ENCODE peak calls at places on chromosome 6, in ten cellular contexts. One of them, this sample, is unnamed.

GRCh38 chr6:85192186-85192585 is 257.7 kb upstream of the NT5E start:
- DNase-seq in RWPE2: no peak
- DNase-seq in hepatocyte: no peak
- DNase-seq in fibroblast of the aortic adventitia: peak
- DNase-seq in choroid plexus epithelial cell: peak
- DNase-seq in transverse colon: no peak
- DNase-seq in keratinocyte: no peak
- DNase-seq in heart left ventricle: no peak
- DNase-seq in thoracic aorta: no peak
- DNase-seq in left ventricle myocardium inferior: no peak
- DNase-seq in this sample: no peak

GRCh38 chr6:41732601-41733348 is 2.6 kb downstream of the TFEB start:
- DNase-seq in fibroblast of the aortic adventitia: no peak
- DNase-seq in choroid plexus epithelial cell: peak
- DNase-seq in RWPE2: no peak
- DNase-seq in thoracic aorta: no peak
- DNase-seq in transverse colon: peak
- DNase-seq in hepatocyte: peak
- DNase-seq in heart left ventricle: peak
- DNase-seq in keratinocyte: no peak
- DNase-seq in left ventricle myocardium inferior: no peak
- DNase-seq in this sample: no peak

GRCh38 chr6:7051780-7052440 is 55.9 kb upstream of the RREB1 start:
- DNase-seq in RWPE2: no peak
- DNase-seq in fibroblast of the aortic adventitia: no peak
- DNase-seq in heart left ventricle: peak
- DNase-seq in keratinocyte: no peak
- DNase-seq in hepatocyte: peak
- DNase-seq in left ventricle myocardium inferior: peak
- DNase-seq in transverse colon: peak
- DNase-seq in choroid plexus epithelial cell: peak
- DNase-seq in thoracic aorta: no peak
- DNase-seq in this sample: peak

GRCh38 chr6:134822920-134823430 is 126.9 kb downstream of the ALDH8A1 start:
- DNase-seq in left ventricle myocardium inferior: peak
- DNase-seq in RWPE2: no peak
- DNase-seq in transverse colon: peak
- DNase-seq in keratinocyte: no peak
- DNase-seq in hepatocyte: peak
- DNase-seq in fibroblast of the aortic adventitia: peak
- DNase-seq in thoracic aorta: no peak
- DNase-seq in choroid plexus epithelial cell: peak
- DNase-seq in heart left ventricle: no peak
- DNase-seq in this sample: peak

GRCh38 chr6:125066964-125067363 is 86.6 kb upstream of the TPD52L1 start:
- DNase-seq in choroid plexus epithelial cell: peak
- DNase-seq in RWPE2: no peak
- DNase-seq in transverse colon: no peak
- DNase-seq in keratinocyte: no peak
- DNase-seq in hepatocyte: no peak
- DNase-seq in fibroblast of the aortic adventitia: no peak
- DNase-seq in left ventricle myocardium inferior: no peak
- DNase-seq in heart left ventricle: no peak
- DNase-seq in thoracic aorta: no peak
- DNase-seq in this sample: no peak

GRCh38 chr6:157658301-157658700 is 164.7 kb upstream of the SNX9 start:
- DNase-seq in transverse colon: no peak
- DNase-seq in hepatocyte: no peak
- DNase-seq in choroid plexus epithelial cell: no peak
- DNase-seq in fibroblast of the aortic adventitia: no peak
- DNase-seq in left ventricle myocardium inferior: no peak
- DNase-seq in keratinocyte: no peak
- DNase-seq in heart left ventricle: no peak
- DNase-seq in thoracic aorta: no peak
- DNase-seq in RWPE2: no peak
- DNase-seq in this sample: no peak

GRCh38 chr6:71481801-71482200 is 193.2 kb downstream of the OGFRL1 start:
- DNase-seq in heart left ventricle: no peak
- DNase-seq in hepatocyte: no peak
- DNase-seq in keratinocyte: no peak
- DNase-seq in fibroblast of the aortic adventitia: no peak
- DNase-seq in RWPE2: no peak
- DNase-seq in thoracic aorta: no peak
- DNase-seq in left ventricle myocardium inferior: no peak
- DNase-seq in transverse colon: no peak
- DNase-seq in choroid plexus epithelial cell: peak
- DNase-seq in this sample: no peak

GRCh38 chr6:129936329-129937165 is 75.4 kb upstream of the TMEM244 start:
- DNase-seq in transverse colon: peak
- DNase-seq in left ventricle myocardium inferior: no peak
- DNase-seq in keratinocyte: peak
- DNase-seq in RWPE2: no peak
- DNase-seq in thoracic aorta: no peak
- DNase-seq in choroid plexus epithelial cell: peak
- DNase-seq in heart left ventricle: no peak
- DNase-seq in fibroblast of the aortic adventitia: peak
- DNase-seq in hepatocyte: peak
- DNase-seq in this sample: peak

GRCh38 chr6:72322778-72323177 is 299.1 kb upstream of the KCNQ5 start:
- DNase-seq in left ventricle myocardium inferior: no peak
- DNase-seq in hepatocyte: no peak
- DNase-seq in keratinocyte: no peak
- DNase-seq in transverse colon: no peak
- DNase-seq in choroid plexus epithelial cell: peak
- DNase-seq in RWPE2: no peak
- DNase-seq in heart left ventricle: no peak
- DNase-seq in fibroblast of the aortic adventitia: peak
- DNase-seq in thoracic aorta: no peak
- DNase-seq in this sample: no peak

GRCh38 chr6:102798631-102799030 is 1405.1 kb downstream of the GRIK2 start:
- DNase-seq in fibroblast of the aortic adventitia: no peak
- DNase-seq in transverse colon: no peak
- DNase-seq in left ventricle myocardium inferior: no peak
- DNase-seq in thoracic aorta: no peak
- DNase-seq in heart left ventricle: no peak
- DNase-seq in keratinocyte: no peak
- DNase-seq in hepatocyte: peak
- DNase-seq in RWPE2: no peak
- DNase-seq in choroid plexus epithelial cell: peak
- DNase-seq in this sample: no peak

GRCh38 chr6:28658475-28659249 is 133.0 kb downstream of the GPX5 start:
- DNase-seq in choroid plexus epithelial cell: no peak
- DNase-seq in fibroblast of the aortic adventitia: peak
- DNase-seq in keratinocyte: no peak
- DNase-seq in hepatocyte: no peak
- DNase-seq in left ventricle myocardium inferior: no peak
- DNase-seq in thoracic aorta: no peak
- DNase-seq in transverse colon: no peak
- DNase-seq in heart left ventricle: no peak
- DNase-seq in RWPE2: no peak
- DNase-seq in this sample: no peak

GRCh38 chr6:159988983-159989454 is 20.1 kb downstream of the IGF2R start:
- DNase-seq in RWPE2: no peak
- DNase-seq in heart left ventricle: no peak
- DNase-seq in thoracic aorta: no peak
- DNase-seq in keratinocyte: peak
- DNase-seq in left ventricle myocardium inferior: no peak
- DNase-seq in transverse colon: no peak
- DNase-seq in hepatocyte: no peak
- DNase-seq in choroid plexus epithelial cell: peak
- DNase-seq in fibroblast of the aortic adventitia: peak
- DNase-seq in this sample: no peak

GRCh38 chr6:151652338-151652737 is 155.1 kb upstream of the ESR1 start:
- DNase-seq in left ventricle myocardium inferior: no peak
- DNase-seq in fibroblast of the aortic adventitia: no peak
- DNase-seq in choroid plexus epithelial cell: no peak
- DNase-seq in heart left ventricle: no peak
- DNase-seq in RWPE2: peak
- DNase-seq in keratinocyte: no peak
- DNase-seq in transverse colon: no peak
- DNase-seq in hepatocyte: no peak
- DNase-seq in thoracic aorta: no peak
- DNase-seq in this sample: no peak

GRCh38 chr6:30687659-30688431 is 1.4 kb upstream of the PPP1R18 start:
- DNase-seq in thoracic aorta: no peak
- DNase-seq in transverse colon: no peak
- DNase-seq in choroid plexus epithelial cell: peak
- DNase-seq in fibroblast of the aortic adventitia: peak
- DNase-seq in left ventricle myocardium inferior: peak
- DNase-seq in keratinocyte: no peak
- DNase-seq in heart left ventricle: peak
- DNase-seq in hepatocyte: peak
- DNase-seq in RWPE2: no peak
- DNase-seq in this sample: no peak
- TF ChIP-seq CTCF in thoracic aorta: peak
- TF ChIP-seq CTCF in transverse colon: no peak
- TF ChIP-seq CTCF in choroid plexus epithelial cell: peak
- TF ChIP-seq CTCF in fibroblast of the aortic adventitia: peak
- TF ChIP-seq CTCF in left ventricle myocardium inferior: peak
- TF ChIP-seq CTCF in keratinocyte: no peak
- TF ChIP-seq CTCF in heart left ventricle: no peak
- TF ChIP-seq CTCF in hepatocyte: peak
- TF ChIP-seq CTCF in RWPE2: peak
- TF ChIP-seq CTCF in this sample: no peak

GRCh38 chr6:33958208-33958862 is 154.5 kb upstream of the MLN start:
- DNase-seq in thoracic aorta: no peak
- DNase-seq in hepatocyte: peak
- DNase-seq in transverse colon: no peak
- DNase-seq in keratinocyte: no peak
- DNase-seq in choroid plexus epithelial cell: peak
- DNase-seq in RWPE2: no peak
- DNase-seq in fibroblast of the aortic adventitia: no peak
- DNase-seq in heart left ventricle: peak
- DNase-seq in left ventricle myocardium inferior: no peak
- DNase-seq in this sample: no peak
- TF ChIP-seq CTCF in thoracic aorta: no peak
- TF ChIP-seq CTCF in hepatocyte: peak
- TF ChIP-seq CTCF in transverse colon: no peak
- TF ChIP-seq CTCF in keratinocyte: peak
- TF ChIP-seq CTCF in choroid plexus epithelial cell: peak
- TF ChIP-seq CTCF in RWPE2: peak
- TF ChIP-seq CTCF in fibroblast of the aortic adventitia: peak
- TF ChIP-seq CTCF in heart left ventricle: no peak
- TF ChIP-seq CTCF in left ventricle myocardium inferior: no peak
- TF ChIP-seq CTCF in this sample: no peak

GRCh38 chr6:35203680-35204079 is 10.1 kb upstream of the SCUBE3 start:
- DNase-seq in RWPE2: no peak
- DNase-seq in choroid plexus epithelial cell: no peak
- DNase-seq in thoracic aorta: no peak
- DNase-seq in heart left ventricle: no peak
- DNase-seq in keratinocyte: no peak
- DNase-seq in left ventricle myocardium inferior: no peak
- DNase-seq in hepatocyte: no peak
- DNase-seq in fibroblast of the aortic adventitia: no peak
- DNase-seq in transverse colon: no peak
- DNase-seq in this sample: no peak

GRCh38 chr6:35199866-35200265 is 13.9 kb upstream of the SCUBE3 start:
- DNase-seq in hepatocyte: no peak
- DNase-seq in RWPE2: no peak
- DNase-seq in fibroblast of the aortic adventitia: no peak
- DNase-seq in thoracic aorta: no peak
- DNase-seq in keratinocyte: no peak
- DNase-seq in left ventricle myocardium inferior: no peak
- DNase-seq in heart left ventricle: no peak
- DNase-seq in choroid plexus epithelial cell: no peak
- DNase-seq in transverse colon: no peak
- DNase-seq in this sample: no peak

GRCh38 chr6:35203152-35203670 is 10.5 kb upstream of the SCUBE3 start:
- DNase-seq in fibroblast of the aortic adventitia: no peak
- DNase-seq in left ventricle myocardium inferior: no peak
- DNase-seq in thoracic aorta: no peak
- DNase-seq in hepatocyte: no peak
- DNase-seq in heart left ventricle: no peak
- DNase-seq in transverse colon: no peak
- DNase-seq in RWPE2: no peak
- DNase-seq in choroid plexus epithelial cell: no peak
- DNase-seq in keratinocyte: no peak
- DNase-seq in this sample: no peak

GRCh38 chr6:35206346-35206745 is 7.4 kb upstream of the SCUBE3 start:
- DNase-seq in keratinocyte: no peak
- DNase-seq in left ventricle myocardium inferior: no peak
- DNase-seq in thoracic aorta: no peak
- DNase-seq in choroid plexus epithelial cell: no peak
- DNase-seq in fibroblast of the aortic adventitia: peak
- DNase-seq in RWPE2: no peak
- DNase-seq in hepatocyte: no peak
- DNase-seq in heart left ventricle: no peak
- DNase-seq in transverse colon: no peak
- DNase-seq in this sample: no peak

DNA sequence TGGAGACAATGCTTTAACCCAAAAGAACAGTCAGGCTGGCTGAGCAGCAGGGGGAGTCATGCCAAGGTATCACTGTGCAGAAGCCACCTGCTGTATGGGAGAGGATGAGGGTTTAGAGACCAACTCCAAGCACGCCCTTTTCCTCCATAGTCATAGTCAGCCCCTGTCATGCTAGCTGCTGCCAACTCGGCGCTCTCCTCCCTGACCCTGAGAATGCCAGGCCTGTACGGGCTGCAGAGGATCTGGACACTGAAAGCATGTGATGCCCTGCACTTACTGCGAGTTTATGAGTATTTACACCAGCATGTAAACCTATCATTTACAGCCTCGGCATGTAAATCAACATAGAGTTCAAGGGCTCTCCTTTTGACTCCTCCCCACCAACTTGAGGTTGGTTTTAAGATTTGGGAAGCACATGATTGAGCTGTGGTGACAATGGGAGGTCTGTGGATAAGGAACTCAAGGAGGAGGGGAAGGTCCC is 11.7 kb upstream of the SCUBE3 start:
- DNase-seq in thoracic aorta: no peak
- DNase-seq in heart left ventricle: no peak
- DNase-seq in hepatocyte: no peak
- DNase-seq in choroid plexus epithelial cell: no peak
- DNase-seq in RWPE2: no peak
- DNase-seq in transverse colon: no peak
- DNase-seq in fibroblast of the aortic adventitia: no peak
- DNase-seq in left ventricle myocardium inferior: peak
- DNase-seq in keratinocyte: no peak
- DNase-seq in this sample: no peak
- TF ChIP-seq CTCF in thoracic aorta: no peak
- TF ChIP-seq CTCF in heart left ventricle: no peak
- TF ChIP-seq CTCF in hepatocyte: peak
- TF ChIP-seq CTCF in choroid plexus epithelial cell: no peak
- TF ChIP-seq CTCF in RWPE2: no peak
- TF ChIP-seq CTCF in transverse colon: no peak
- TF ChIP-seq CTCF in fibroblast of the aortic adventitia: no peak
- TF ChIP-seq CTCF in left ventricle myocardium inferior: no peak
- TF ChIP-seq CTCF in keratinocyte: no peak
- TF ChIP-seq CTCF in this sample: no peak

DNA sequence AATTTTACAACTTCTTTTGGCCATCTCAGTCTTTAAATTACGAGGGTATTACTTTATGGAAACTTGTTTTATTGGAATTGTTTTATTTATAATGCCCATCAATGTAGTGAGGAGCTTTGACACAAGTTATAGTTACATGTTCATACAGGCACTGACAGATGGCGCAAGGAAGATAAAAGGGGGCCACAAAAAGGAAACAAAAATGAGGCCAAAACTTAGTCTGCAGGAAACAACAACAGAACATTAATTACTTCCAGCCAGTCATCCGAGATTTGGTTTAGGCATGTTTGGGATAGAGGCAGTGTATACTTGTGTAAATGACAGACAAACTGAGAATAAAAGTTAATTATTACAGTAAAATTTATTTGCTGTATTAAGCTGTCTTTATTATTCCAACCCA is 18.2 kb downstream of the SESN1 start:
- DNase-seq in keratinocyte: no peak
- DNase-seq in thoracic aorta: no peak
- DNase-seq in heart left ventricle: no peak
- DNase-seq in choroid plexus epithelial cell: no peak
- DNase-seq in transverse colon: no peak
- DNase-seq in left ventricle myocardium inferior: no peak
- DNase-seq in RWPE2: no peak
- DNase-seq in fibroblast of the aortic adventitia: no peak
- DNase-seq in hepatocyte: no peak
- DNase-seq in this sample: no peak
- TF ChIP-seq CTCF in keratinocyte: no peak
- TF ChIP-seq CTCF in thoracic aorta: no peak
- TF ChIP-seq CTCF in heart left ventricle: no peak
- TF ChIP-seq CTCF in choroid plexus epithelial cell: no peak
- TF ChIP-seq CTCF in transverse colon: no peak
- TF ChIP-seq CTCF in left ventricle myocardium inferior: no peak
- TF ChIP-seq CTCF in RWPE2: no peak
- TF ChIP-seq CTCF in fibroblast of the aortic adventitia: no peak
- TF ChIP-seq CTCF in hepatocyte: no peak
- TF ChIP-seq CTCF in this sample: no peak

This sample was measured in body of pancreas.